ENCODE peak calls at places on chromosomes 1 and 21, in four cellular contexts. One of them, this sample, is unnamed.
A peak's percentile ranks its signal among the peaks of the same experiment; 100 is the strongest.

GRCh38 chr1:17319561-17320350 is 11.8 kb downstream of the PADI4 start:
- DNase-seq in aorta: no peak
- DNase-seq in mesendoderm: no peak
- DNase-seq in pons: no peak
- DNase-seq in this sample: no peak

GRCh38 chr1:159008744-159009188 is 941 bp upstream of the IFI16 start:
- DNase-seq in mesendoderm: no peak
- DNase-seq in aorta: no peak
- DNase-seq in pons: no peak
- DNase-seq in this sample: no peak

GRCh38 chr21:35239811-35240219 is 190.7 kb upstream of the RUNX1 start:
- DNase-seq in pons: no peak
- DNase-seq in aorta: no peak
- DNase-seq in mesendoderm: no peak
- DNase-seq in this sample: no peak

GRCh38 chr1:159999204-159999603 is 32.6 kb downstream of the PIGM start:
- DNase-seq in pons: no peak
- DNase-seq in mesendoderm: no peak
- DNase-seq in aorta: no peak
- DNase-seq in this sample: no peak

GRCh38 chr1:40182956-40183710 is 21.9 kb downstream of the RLF start:
- DNase-seq in aorta: no peak
- DNase-seq in pons: peak; percentile 13
- DNase-seq in mesendoderm: peak; percentile 62
- DNase-seq in this sample: no peak

GRCh38 chr1:7589080-7589735 is 181.9 kb upstream of the VAMP3 start:
- DNase-seq in mesendoderm: no peak
- DNase-seq in aorta: peak; percentile 17
- DNase-seq in pons: no peak
- DNase-seq in this sample: no peak

GRCh38 chr1:236280438-236281285 is 1.1 kb downstream of the ERO1B start:
- DNase-seq in pons: peak; percentile 20
- DNase-seq in mesendoderm: peak; percentile 26
- DNase-seq in aorta: no peak
- DNase-seq in this sample: no peak

GRCh38 chr1:32336963-32337675 is 1.1 kb upstream of the MARCKSL1 start:
- DNase-seq in aorta: peak; percentile 69
- DNase-seq in pons: no peak
- DNase-seq in mesendoderm: no peak
- DNase-seq in this sample: no peak

GRCh38 chr1:196142111-196142510 is 466.1 kb downstream of the KCNT2 start:
- DNase-seq in aorta: no peak
- DNase-seq in mesendoderm: no peak
- DNase-seq in pons: no peak
- DNase-seq in this sample: no peak

GRCh38 chr1:53195913-53196484 is 625 bp upstream of the CPT2 start:
- DNase-seq in aorta: no peak
- DNase-seq in pons: no peak
- DNase-seq in mesendoderm: no peak
- DNase-seq in this sample: no peak

GRCh38 chr1:19648689-19649088 is 4.6 kb downstream of the NBL1 start:
- DNase-seq in mesendoderm: peak; percentile 86
- DNase-seq in aorta: no peak
- DNase-seq in pons: no peak
- DNase-seq in this sample: peak; percentile 78

GRCh38 chr1:186738896-186739295 is 58.7 kb upstream of the PTGS2 start:
- DNase-seq in pons: peak; percentile 7
- DNase-seq in aorta: no peak
- DNase-seq in mesendoderm: no peak
- DNase-seq in this sample: no peak

GRCh38 chr1:6483010-6483760 is 8.3 kb downstream of the PLEKHG5 start:
- DNase-seq in pons: no peak
- DNase-seq in mesendoderm: no peak
- DNase-seq in aorta: no peak
- DNase-seq in this sample: no peak

GRCh38 chr1:100387209-100387608 is 34.9 kb downstream of the CDC14A start:
- DNase-seq in mesendoderm: peak; percentile 51
- DNase-seq in pons: no peak
- DNase-seq in aorta: no peak
- DNase-seq in this sample: no peak

GRCh38 chr1:201535046-201535777 is 3.7 kb upstream of the NAV1 start:
- DNase-seq in pons: no peak
- DNase-seq in aorta: no peak
- DNase-seq in mesendoderm: no peak
- DNase-seq in this sample: no peak

GRCh38 chr1:30806381-30807317 is 49.1 kb upstream of the LAPTM5 start:
- DNase-seq in mesendoderm: no peak
- DNase-seq in aorta: no peak
- DNase-seq in pons: no peak
- DNase-seq in this sample: no peak

GRCh38 chr21:45987121-45987711 is 5.6 kb downstream of the COL6A1 start:
- DNase-seq in pons: no peak
- DNase-seq in aorta: peak; percentile 43
- DNase-seq in mesendoderm: no peak
- DNase-seq in this sample: no peak

GRCh38 chr1:52670599-52670998 is 27.5 kb downstream of the COA7 start:
- DNase-seq in mesendoderm: no peak
- DNase-seq in aorta: no peak
- DNase-seq in pons: no peak
- DNase-seq in this sample: no peak

GRCh38 chr1:18217398-18218043 is 109.9 kb downstream of the IGSF21 start:
- DNase-seq in mesendoderm: peak; percentile 80
- DNase-seq in pons: peak; percentile 44
- DNase-seq in aorta: peak; percentile 56
- DNase-seq in this sample: peak; percentile 43

GRCh38 chr1:12132078-12132477 is 34.7 kb upstream of the TNFRSF1B start:
- DNase-seq in pons: no peak
- DNase-seq in mesendoderm: no peak
- DNase-seq in aorta: no peak
- DNase-seq in this sample: no peak

GRCh38 chr1:233735847-233736246 is 121.9 kb downstream of the KCNK1 start:
- DNase-seq in mesendoderm: no peak
- DNase-seq in pons: no peak
- DNase-seq in aorta: no peak
- DNase-seq in this sample: no peak

GRCh38 chr1:176656257-176656995 is 193.5 kb downstream of the PAPPA2 start:
- DNase-seq in mesendoderm: peak; percentile 40
- DNase-seq in aorta: no peak
- DNase-seq in pons: peak; percentile 32
- DNase-seq in this sample: no peak

GRCh38 chr1:206445116-206445515 is 25.2 kb upstream of the IKBKE start:
- DNase-seq in aorta: peak; percentile 77
- DNase-seq in pons: no peak
- DNase-seq in mesendoderm: no peak
- DNase-seq in this sample: no peak

GRCh38 chr1:243882276-243882675 is 32.2 kb upstream of the AKT3 start:
- DNase-seq in pons: no peak
- DNase-seq in mesendoderm: no peak
- DNase-seq in aorta: no peak
- DNase-seq in this sample: no peak

GRCh38 chr1:92537333-92537884 is 50.7 kb upstream of the GFI1 start:
- DNase-seq in aorta: no peak
- DNase-seq in pons: no peak
- DNase-seq in mesendoderm: no peak
- DNase-seq in this sample: no peak

GRCh38 chr21:46081022-46081861 is 16.7 kb upstream of the COL6A2 start:
- DNase-seq in mesendoderm: no peak
- DNase-seq in aorta: peak; percentile 57
- DNase-seq in pons: no peak
- DNase-seq in this sample: no peak

GRCh38 chr1:203317429-203318228 is 12.3 kb downstream of the BTG2 start:
- DNase-seq in mesendoderm: no peak
- DNase-seq in aorta: no peak
- DNase-seq in pons: no peak
- DNase-seq in this sample: no peak

GRCh38 chr1:235292790-235293189 is 35.2 kb downstream of the ARID4B start:
- DNase-seq in aorta: no peak
- DNase-seq in mesendoderm: peak; percentile 54
- DNase-seq in pons: no peak
- DNase-seq in this sample: no peak

GRCh38 chr1:20102875-20103274 is 16.5 kb downstream of the PLA2G2D start:
- DNase-seq in pons: no peak
- DNase-seq in mesendoderm: no peak
- DNase-seq in aorta: no peak
- DNase-seq in this sample: no peak

GRCh38 chr21:34970126-34970525 is 79.0 kb downstream of the RUNX1 start:
- DNase-seq in mesendoderm: no peak
- DNase-seq in aorta: no peak
- DNase-seq in pons: no peak
- DNase-seq in this sample: no peak

GRCh38 chr1:228058981-228059535 is 23.4 kb upstream of the ARF1 start:
- DNase-seq in pons: no peak
- DNase-seq in aorta: peak; percentile 28
- DNase-seq in mesendoderm: no peak
- DNase-seq in this sample: no peak

GRCh38 chr1:248421384-248421783 is 18.5 kb downstream of the OR2T1 start:
- DNase-seq in aorta: no peak
- DNase-seq in mesendoderm: peak; percentile 39
- DNase-seq in pons: no peak
- DNase-seq in this sample: no peak

GRCh38 chr21:41666641-41667051 is 100.2 kb downstream of the RIPK4 start:
- DNase-seq in pons: no peak
- DNase-seq in aorta: no peak
- DNase-seq in mesendoderm: no peak
- DNase-seq in this sample: no peak

GRCh38 chr1:41666991-41667631 is 182.6 kb upstream of the EDN2 start:
- DNase-seq in pons: no peak
- DNase-seq in mesendoderm: peak; percentile 83
- DNase-seq in aorta: no peak
- DNase-seq in this sample: no peak